ENCODE peak calls at places on chromosomes 6 and 20, in eight cellular contexts. T, X, Z, F, Q, H, N and D are unnamed samples.

GRCh38 chr20:19742974-19743649 is 14.9 kb upstream of the RIN2 start:
- DNase-seq in T (no peak), F (no peak), N (no peak), Q (no peak), Z (no peak), X (no peak), H (no peak), D (no peak)

GRCh38 chr20:21251278-21251677 is 51.9 kb upstream of the XRN2 start:
- DNase-seq in Z (no peak), F (no peak), H (no peak), X (no peak), N (no peak), T (no peak), Q (peak; percentile 51), D (no peak)

GRCh38 chr20:45308078-45308778 is at the start of gene MATN4:
- DNase-seq in Z (peak; percentile 82), F (no peak), N (peak; percentile 65), Q (no peak), T (no peak), X (no peak), H (peak; percentile 68), D (no peak)

GRCh38 chr6:11607381-11607780 is 69.8 kb downstream of the TMEM170B start:
- DNase-seq in X (no peak), Q (peak; percentile 45), Z (no peak), T (no peak), F (peak; percentile 20), H (no peak), N (no peak), D (no peak)

GRCh38 chr6:12394170-12394569 is 104.0 kb downstream of the EDN1 start:
- DNase-seq in F (no peak), T (no peak), Q (no peak), Z (no peak), X (no peak), H (no peak), N (no peak), D (no peak)

GRCh38 chr6:106082735-106083398 is 3.3 kb upstream of the PRDM1 start:
- DNase-seq in F (no peak), H (no peak), X (no peak), N (no peak), T (no peak), Q (peak; percentile 78), Z (peak; percentile 66), D (no peak)

GRCh38 chr20:1652960-1653359 is 4.6 kb downstream of the SIRPG start:
- DNase-seq in H (no peak), Z (no peak), T (no peak), N (no peak), F (no peak), X (no peak), Q (no peak), D (no peak)

GRCh38 chr20:17671051-17671450 is 11.0 kb downstream of the RRBP1 start:
- DNase-seq in Z (no peak), H (no peak), F (no peak), N (no peak), T (no peak), Q (no peak), X (no peak), D (no peak)

GRCh38 chr6:127030111-127030510 is 88.4 kb upstream of the RSPO3 start:
- DNase-seq in T (no peak), N (no peak), F (no peak), Q (no peak), Z (no peak), X (no peak), H (no peak), D (no peak)

GRCh38 chr20:38447931-38448675 is 13.0 kb upstream of the SNHG17 start:
- DNase-seq in X (no peak), H (no peak), T (no peak), N (no peak), Z (peak; percentile 29), F (no peak), Q (no peak), D (no peak)

GRCh38 chr6:125258651-125259353 is 43.0 kb downstream of the HDDC2 start:
- DNase-seq in N (no peak), T (no peak), H (no peak), Q (peak; percentile 36), Z (no peak), F (no peak), X (no peak), D (no peak)

GRCh38 chr6:27505209-27506027 is 32.5 kb upstream of the ZNF184 start:
- DNase-seq in Z (no peak), N (peak; percentile 90), T (no peak), H (no peak), X (no peak), Q (peak; percentile 60), F (no peak), D (peak; percentile 47)

GRCh38 chr20:53943522-53944291 is 126.7 kb downstream of the BCAS1 start:
- DNase-seq in N (no peak), H (no peak), Q (no peak), Z (peak; percentile 58), T (no peak), X (peak; percentile 26), F (no peak), D (no peak)

GRCh38 chr6:104537185-104537584 is 322.5 kb downstream of the HACE1 start:
- DNase-seq in Q (peak; percentile 74), X (no peak), N (no peak), F (no peak), T (no peak), H (no peak), Z (peak; percentile 63), D (no peak)

GRCh38 chr6:109076421-109076820 is 18.2 kb downstream of the SESN1 start:
- DNase-seq in H (no peak), Z (no peak), N (no peak), F (no peak), Q (no peak), X (no peak), T (no peak), D (no peak)

GRCh38 chr6:143621876-143622605 is 55.7 kb upstream of the PHACTR2 start:
- DNase-seq in X (no peak), F (no peak), Z (peak; percentile 23), T (no peak), H (no peak), N (no peak), Q (peak; percentile 39), D (no peak)

GRCh38 chr6:89122625-89123024 is 4.8 kb upstream of the SRSF12 start:
- DNase-seq in Q (no peak), F (no peak), X (no peak), T (no peak), Z (peak; percentile 86), N (no peak), H (no peak), D (no peak)

GRCh38 chr20:5845686-5846651 is 95.8 kb downstream of the SHLD1 start:
- DNase-seq in Q (peak; percentile 18), F (no peak), H (no peak), N (no peak), Z (no peak), X (no peak), T (no peak), D (no peak)

GRCh38 chr20:46087161-46087560 is 2.6 kb downstream of the NCOA5 start:
- DNase-seq in F (no peak), Q (no peak), N (no peak), T (no peak), X (no peak), H (no peak), Z (no peak), D (no peak)

GRCh38 chr6:113050010-113050893 is 703.1 kb downstream of the RFPL4B start:
- DNase-seq in N (no peak), T (no peak), Z (no peak), F (no peak), X (no peak), H (no peak), Q (peak; percentile 58), D (no peak)

GRCh38 chr6:5149891-5150290 is 64.8 kb downstream of the PPP1R3G start:
- DNase-seq in F (no peak), H (no peak), Z (no peak), T (no peak), N (no peak), Q (no peak), X (no peak), D (no peak)

GRCh38 chr20:62852841-62853240 is 8.8 kb downstream of the TCFL5 start:
- DNase-seq in H (no peak), N (no peak), T (no peak), Z (no peak), X (no peak), F (no peak), Q (no peak), D (no peak)

GRCh38 chr20:23096986-23097520 is 10.9 kb upstream of the CD93 start:
- DNase-seq in Q (no peak), H (no peak), T (no peak), X (no peak), F (no peak), Z (no peak), N (no peak), D (no peak)

GRCh38 chr6:39791850-39792500 is at the start of gene DAAM2:
- DNase-seq in T (peak; percentile 73), Z (peak; percentile 92), H (peak; percentile 78), X (no peak), F (no peak), Q (peak; percentile 35), N (peak; percentile 49), D (peak; percentile 35)
- TF ChIP-seq CTCF in T (peak; percentile 25), Z (peak; percentile 5), H (peak; percentile 8), X (no peak), F (peak; percentile 20), Q (no peak), N (peak; percentile 28), D (no peak)

GRCh38 chr6:28534880-28535279 is 9.2 kb downstream of the GPX5 start:
- DNase-seq in Z (no peak), F (no peak), H (no peak), Q (no peak), X (no peak), T (no peak), N (no peak), D (no peak)
- H3K27me3 ChIP-seq in Z (no peaks in the 10 kb centered on the region), F (peaks cover 21% of the 10 kb centered on the region), H (no peaks in the 10 kb centered on the region), Q (peaks cover 6% of the 10 kb centered on the region), X (peaks cover 20% of the 10 kb centered on the region), T (peaks cover 96% of the 10 kb centered on the region), N (no peaks in the 10 kb centered on the region), D (no peaks in the 10 kb centered on the region)

GRCh38 chr6:68572525-68572924 is 62.6 kb upstream of the ADGRB3 start:
- DNase-seq in N (peak; percentile 78), Z (no peak), F (no peak), H (no peak), T (no peak), Q (no peak), X (no peak), D (no peak)
- TF ChIP-seq CTCF in N (peak; percentile 80), Z (no peak), F (no peak), H (peak; percentile 20), T (peak; percentile 9), Q (peak; percentile 43), X (no peak), D (peak; percentile 12)

DNA sequence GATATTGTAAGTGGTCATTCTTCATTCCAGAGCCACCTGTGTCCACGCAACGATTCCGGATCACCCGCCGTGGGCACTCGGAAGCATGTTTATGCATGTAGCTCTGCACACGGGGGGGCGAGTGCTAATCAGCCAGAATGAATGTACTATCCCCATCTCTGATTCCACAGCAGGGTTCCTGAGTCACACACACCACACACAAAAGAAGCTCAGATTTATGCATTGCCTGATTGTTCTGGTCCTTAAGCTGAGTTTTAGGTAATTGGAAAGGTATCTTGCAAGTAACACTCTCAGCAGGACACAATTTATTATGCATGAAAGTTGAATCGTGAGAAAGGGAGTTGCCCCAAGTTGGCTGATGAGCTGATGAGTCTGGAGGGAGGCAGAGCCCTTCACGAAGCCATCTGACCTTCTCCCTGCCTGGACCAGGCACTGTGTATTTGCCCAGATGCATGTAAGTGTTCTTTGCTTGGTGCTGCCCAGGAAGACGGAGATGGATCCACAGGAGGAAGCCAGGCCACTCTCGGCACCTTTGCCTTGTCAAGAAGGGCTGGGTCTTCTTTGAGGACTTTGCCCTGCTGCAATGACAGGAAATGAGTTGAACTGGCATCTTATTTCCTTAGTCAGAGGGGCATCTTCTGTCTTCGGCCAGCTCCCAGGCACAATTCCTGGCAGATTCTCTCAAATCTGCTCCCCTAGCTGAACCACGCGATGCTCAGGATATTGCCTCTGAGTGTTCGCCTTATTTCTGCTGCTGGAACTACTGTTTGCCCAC is 141.1 kb downstream of the SYNDIG1 start:
- DNase-seq in X (no peak), F (no peak), T (no peak), N (no peak), Q (peak; percentile 41), Z (peak; percentile 32), H (no peak), D (no peak)
- H3K27me3 ChIP-seq in X (no peaks in the 10 kb centered on the region), F (no peaks in the 10 kb centered on the region), T (peaks cover 9% of the 10 kb centered on the region), N (no peaks in the 10 kb centered on the region), Q (no peaks in the 10 kb centered on the region), Z (peaks cover 5% of the 10 kb centered on the region), H (peaks cover 1% of the 10 kb centered on the region), D (no peaks in the 10 kb centered on the region)